ENCODE peak calls at places on chromosomes 12 and 14, in eight cellular contexts. K, L, Z, Q, Y, G, R and C are unnamed samples. For H3K4me1, the result is how much of the 10 kb centered on the place peaks cover.

GRCh38 chr12:98817779-98818178 is 172.7 kb downstream of the APAF1 start:
- DNase-seq in K (no peak), L (no peak), Z (no peak), Q (no peak), Y (no peak), G (no peak), R (no peak), C (no peak)

GRCh38 chr14:104572668-104573067 is 6.9 kb upstream of the C14orf180 start:
- DNase-seq in K (no peak), L (no peak), Z (no peak), Q (no peak), Y (no peak), G (no peak), R (no peak), C (no peak)

GRCh38 chr12:9933966-9934365 is 1.8 kb upstream of the CLEC2A start:
- DNase-seq in K (no peak), L (no peak), Z (no peak), Q (no peak), Y (no peak), G (no peak), R (no peak), C (no peak)

GRCh38 chr14:102809870-102810269 is 32.6 kb downstream of the TRAF3 start:
- DNase-seq in K (no peak), L (no peak), Z (no peak), Q (no peak), Y (no peak), G (no peak), R (no peak), C (no peak)

GRCh38 chr14:106070242-106070641 is 543.9 kb downstream of the TMEM121 start:
- DNase-seq in K (no peak), L (no peak), Z (no peak), Q (no peak), Y (no peak), G (no peak), R (no peak), C (no peak)

GRCh38 chr12:46480724-46481123 is 108.2 kb upstream of the SLC38A2 start:
- DNase-seq in K (no peak), L (peak), Z (no peak), Q (no peak), Y (no peak), G (no peak), R (no peak), C (no peak)

GRCh38 chr14:36019126-36019525 is 157.4 kb downstream of the PTCSC3 start:
- DNase-seq in K (no peak), L (no peak), Z (no peak), Q (no peak), Y (no peak), G (no peak), R (no peak), C (no peak)

GRCh38 chr14:96584199-96584906 is 82.2 kb downstream of the PAPOLA start:
- DNase-seq in K (no peak), L (peak), Z (no peak), Q (no peak), Y (no peak), G (no peak), R (peak), C (peak)

GRCh38 chr14:82411373-82411772 is 877.7 kb upstream of the SEL1L start:
- DNase-seq in K (no peak), L (no peak), Z (no peak), Q (no peak), Y (no peak), G (no peak), R (no peak), C (no peak)

GRCh38 chr12:21501258-21502163 is at the start of the genes GOLT1B and RECQL:
- DNase-seq in K (peak), L (peak), Z (peak), Q (peak), Y (peak), G (peak), R (peak), C (peak)
- TF ChIP-seq POLR2A in K (peak), L (peak), Z (no peak), Q (peak), Y (peak), G (peak), R (peak), C (peak)

GRCh38 chr12:123989168-123989567 is 16.2 kb downstream of the ZNF664 start:
- DNase-seq in K (no peak), L (no peak), Z (no peak), Q (no peak), Y (no peak), G (no peak), R (no peak), C (no peak)

GRCh38 chr12:123987022-123987421 is 14.0 kb downstream of the ZNF664 start:
- DNase-seq in K (no peak), L (no peak), Z (no peak), Q (no peak), Y (no peak), G (no peak), R (no peak), C (no peak)

GRCh38 chr12:123984903-123985302 is 11.9 kb downstream of the ZNF664 start:
- DNase-seq in K (no peak), L (no peak), Z (no peak), Q (no peak), Y (no peak), G (no peak), R (no peak), C (no peak)

GRCh38 chr12:123983822-123984485 is 10.9 kb downstream of the ZNF664 start:
- DNase-seq in K (peak), L (peak), Z (peak), Q (no peak), Y (peak), G (no peak), R (no peak), C (peak)

GRCh38 chr12:123986374-123986920 is 13.4 kb downstream of the ZNF664 start:
- DNase-seq in K (no peak), L (no peak), Z (no peak), Q (no peak), Y (no peak), G (no peak), R (no peak), C (no peak)
- H3K27ac ChIP-seq in K (no peak), L (no peak), Z (no peak), Q (no peak), Y (no peak), G (no peak), R (no peak), C (no peak)

GRCh38 chr12:74957636-74958035 is 252.0 kb downstream of the KCNC2 start:
- DNase-seq in K (no peak), L (no peak), Z (no peak), Q (no peak), Y (no peak), G (no peak), R (no peak), C (no peak)

GRCh38 chr12:74953697-74954096 is 255.9 kb downstream of the KCNC2 start:
- DNase-seq in K (no peak), L (no peak), Z (no peak), Q (no peak), Y (no peak), G (no peak), R (no peak), C (no peak)

DNA sequence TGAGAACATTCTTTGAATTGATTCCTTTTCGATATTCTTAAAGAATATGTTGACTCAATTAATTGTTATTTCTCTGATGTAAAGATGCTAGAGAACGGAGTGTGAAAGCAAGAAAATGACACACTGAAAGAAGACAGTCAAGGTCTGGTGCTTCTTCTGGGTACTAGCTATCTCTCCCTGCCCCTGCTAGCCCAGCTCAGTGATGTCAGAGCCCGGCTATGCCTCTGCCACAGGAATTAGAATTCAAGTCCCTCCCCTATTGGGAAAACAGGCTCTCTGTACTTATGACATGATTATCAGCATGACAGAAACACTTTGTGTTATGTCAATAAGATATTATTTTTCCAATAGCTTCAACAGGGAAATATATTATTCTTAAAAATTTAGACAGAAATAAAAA is 252.4 kb downstream of the KCNC2 start:
- DNase-seq in K (no peak), L (no peak), Z (no peak), Q (no peak), Y (no peak), G (no peak), R (no peak), C (no peak)
- H3K4me1 ChIP-seq in K (under half), L (under half), Z (under half), Q (under half), Y (under half), G (under half), R (under half), C (under half)

GRCh38 chr12:48852734-48853168 is 788 bp upstream of the DDX23 start:
- DNase-seq in K (no peak), L (no peak), Z (no peak), Q (no peak), Y (no peak), G (no peak), R (no peak), C (no peak)
- TF ChIP-seq POLR2A in K (no peak), L (no peak), Z (no peak), Q (no peak), Y (no peak), G (no peak), R (no peak), C (no peak)

DNA sequence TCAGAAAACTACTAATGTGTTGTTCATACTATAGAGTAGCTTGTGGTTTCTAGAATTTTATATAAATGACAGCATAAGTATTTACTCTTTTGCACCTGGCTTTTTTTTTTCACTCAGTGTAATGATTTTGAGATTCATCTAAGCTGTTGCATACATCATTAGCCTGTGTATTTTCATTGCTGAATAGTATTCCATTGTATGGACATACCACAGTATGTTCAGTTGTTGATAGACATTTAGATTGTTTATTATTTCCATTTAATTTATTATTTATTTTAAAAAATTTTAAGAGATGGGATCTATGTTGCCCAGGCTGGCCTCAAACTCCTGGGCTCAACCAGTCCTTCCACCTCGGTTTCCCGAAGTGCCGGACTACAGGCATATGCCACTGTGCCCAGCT is 80.0 kb downstream of the IFT43 start:
- DNase-seq in K (no peak), L (no peak), Z (no peak), Q (no peak), Y (no peak), G (no peak), R (no peak), C (no peak)
- H3K27ac ChIP-seq in K (no peak), L (no peak), Z (no peak), Q (no peak), Y (no peak), G (no peak), R (no peak), C (no peak)

DNA sequence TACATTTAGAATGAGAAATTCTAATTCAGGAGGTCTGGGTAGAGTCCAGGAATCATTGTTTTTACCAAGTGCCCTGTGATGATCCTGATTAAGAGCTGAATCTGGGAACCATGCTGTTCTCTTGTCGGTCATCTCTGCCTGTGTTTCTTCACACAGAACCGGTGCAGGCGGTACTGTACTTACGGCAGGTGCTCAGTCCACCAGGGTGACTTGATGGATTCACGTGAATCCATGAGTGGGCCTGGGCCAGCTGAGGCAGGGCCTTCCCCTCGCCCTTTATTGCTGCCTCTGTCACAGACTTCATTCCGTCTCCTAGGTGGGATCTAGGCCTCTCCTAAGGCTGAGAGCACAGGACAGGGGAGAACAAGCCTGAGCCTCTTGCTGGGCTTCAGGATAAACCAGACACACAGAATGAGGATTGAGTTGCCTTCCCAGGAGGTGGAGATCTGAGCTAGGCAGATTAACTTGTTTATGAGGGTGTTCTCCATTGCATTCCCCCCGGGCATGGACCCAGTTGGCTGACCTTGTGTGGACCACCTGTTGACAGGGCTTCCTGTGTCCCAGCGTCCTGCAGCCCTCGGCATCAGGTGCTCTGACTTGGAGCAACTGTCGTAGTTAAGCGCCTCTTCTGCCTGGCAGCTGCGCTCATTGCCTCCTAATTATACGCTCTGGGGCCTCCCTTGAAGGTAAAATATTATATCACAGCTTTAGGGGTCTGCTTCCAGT is 42.1 kb downstream of the B4GALNT3 start:
- DNase-seq in K (no peak), L (no peak), Z (peak), Q (no peak), Y (no peak), G (no peak), R (no peak), C (no peak)
- H3K4me1 ChIP-seq in K (under half), L (under half), Z (under half), Q (under half), Y (under half), G (under half), R (under half), C (under half)

GRCh38 chr12:97167598-97167997 is 260.5 kb downstream of the NEDD1 start:
- DNase-seq in K (no peak), L (no peak), Z (no peak), Q (no peak), Y (no peak), G (no peak), R (no peak), C (no peak)

GRCh38 chr12:97169922-97170321 is 262.9 kb downstream of the NEDD1 start:
- DNase-seq in K (no peak), L (no peak), Z (no peak), Q (no peak), Y (no peak), G (no peak), R (no peak), C (no peak)

GRCh38 chr12:97164936-97165335 is 257.9 kb downstream of the NEDD1 start:
- DNase-seq in K (no peak), L (no peak), Z (no peak), Q (no peak), Y (no peak), G (no peak), R (no peak), C (no peak)

GRCh38 chr12:97173672-97174385 is 266.8 kb downstream of the NEDD1 start:
- DNase-seq in K (no peak), L (no peak), Z (no peak), Q (no peak), Y (no peak), G (no peak), R (no peak), C (no peak)

DNA sequence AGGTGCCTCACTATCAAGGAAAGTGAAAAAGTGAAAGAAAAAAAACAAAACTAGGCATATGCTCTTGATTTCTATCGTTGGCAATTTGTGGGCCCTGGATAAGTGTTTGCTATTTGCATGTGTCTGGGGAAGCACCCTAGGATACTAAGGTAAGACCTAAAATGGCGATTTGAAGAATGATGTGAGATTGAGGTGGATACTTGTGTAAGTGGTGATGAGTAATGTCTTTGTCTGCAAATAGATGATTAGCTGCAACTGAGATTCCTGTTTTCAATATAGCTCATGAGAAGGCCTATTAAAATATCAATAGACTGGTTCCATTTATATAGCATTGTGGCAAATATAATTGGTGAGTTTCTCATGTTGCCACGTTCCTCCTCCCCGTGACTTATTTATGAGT is 261.7 kb downstream of the NEDD1 start:
- DNase-seq in K (no peak), L (no peak), Z (no peak), Q (no peak), Y (no peak), G (no peak), R (no peak), C (no peak)
- TF ChIP-seq POLR2A in K (no peak), L (no peak), Z (no peak), Q (no peak), Y (no peak), G (no peak), R (no peak), C (no peak)